ENCODE peak calls at places on chromosomes 11 and 22, in four cellular contexts. V, M, A and C are unnamed samples.
A peak's percentile ranks its signal among the peaks of the same experiment; 100 is the strongest.

GRCh38 chr11:12587333-12587997 is 86.8 kb upstream of the TEAD1 start:
- DNase-seq in V (no peak), M (no peak), A (no peak), C (no peak)

GRCh38 chr11:2268911-2269600 is 1.3 kb downstream of the ASCL2 start:
- DNase-seq in V (peak; percentile 66), M (peak; percentile 38), A (peak; percentile 67), C (peak; percentile 26)

GRCh38 chr11:34916810-34917780 is 677 bp downstream of the PDHX start:
- DNase-seq in V (peak; percentile 20), M (no peak), A (no peak), C (no peak)

GRCh38 chr11:113023228-113023627 is 62.0 kb downstream of the NCAM1 start:
- DNase-seq in V (no peak), M (no peak), A (no peak), C (no peak)

GRCh38 chr11:126053340-126054286 is 9.1 kb downstream of the CDON start:
- DNase-seq in V (no peak), M (no peak), A (no peak), C (no peak)

GRCh38 chr11:71532016-71532610 is 5.0 kb downstream of the KRTAP5-7 start:
- DNase-seq in V (no peak), M (no peak), A (no peak), C (no peak)

GRCh38 chr11:119218141-119218878 is 12.2 kb downstream of the CBL start:
- DNase-seq in V (no peak), M (no peak), A (no peak), C (no peak)

GRCh38 chr11:128052912-128053641 is 534.3 kb downstream of the ETS1 start:
- DNase-seq in V (no peak), M (no peak), A (no peak), C (no peak)

GRCh38 chr11:70498171-70498571 is 99.8 kb downstream of the CTTN start:
- DNase-seq in V (no peak), M (no peak), A (peak; percentile 42), C (no peak)

GRCh38 chr11:9691865-9692264 is 28.0 kb downstream of the SWAP70 start:
- DNase-seq in V (no peak), M (no peak), A (no peak), C (no peak)

GRCh38 chr11:62104816-62105610 is 18.8 kb upstream of the INCENP start:
- DNase-seq in V (no peak), M (no peak), A (no peak), C (no peak)

GRCh38 chr22:46795140-46795539 is 32.7 kb downstream of the TBC1D22A start:
- DNase-seq in V (no peak), M (no peak), A (no peak), C (no peak)

GRCh38 chr22:48331691-48332220 is 1495.9 kb downstream of the BRD1 start:
- DNase-seq in V (no peak), M (no peak), A (no peak), C (no peak)

GRCh38 chr11:95716266-95716665 is 73.3 kb downstream of the FAM76B start:
- DNase-seq in V (no peak), M (no peak), A (no peak), C (no peak)

GRCh38 chr11:74726547-74727182 is 4.6 kb downstream of the CHRDL2 start:
- DNase-seq in V (peak; percentile 86), M (peak; percentile 48), A (peak; percentile 92), C (peak; percentile 36)